ENCODE peak calls at places on chromosome 19, in six cellular contexts. A, O, W, Q, E and U are unnamed samples.

GRCh38 chr19:48480476-48481190 is 11.5 kb downstream of the CYTH2 start:
- DNase-seq in E (no peak), W (peak; percentile 48), A (peak; percentile 59), O (no peak), Q (no peak), U (peak; percentile 53)

GRCh38 chr19:38387550-38388309 is at the start of gene GGN:
- DNase-seq in O (peak; percentile 96), Q (peak; percentile 67), W (peak; percentile 98), E (peak; percentile 87), A (peak; percentile 74), U (peak; percentile 90)

GRCh38 chr19:33809960-33810359 is 13.3 kb downstream of the KCTD15 start:
- DNase-seq in Q (no peak), A (no peak), W (no peak), E (no peak), O (peak; percentile 56), U (peak; percentile 56)

GRCh38 chr19:8334458-8335342 is 8.4 kb downstream of the KANK3 start:
- DNase-seq in E (peak; percentile 92), W (peak; percentile 78), O (no peak), Q (no peak), A (no peak), U (no peak)

GRCh38 chr19:5407356-5407755 is 47.9 kb upstream of the ZNRF4 start:
- DNase-seq in O (no peak), A (no peak), Q (no peak), E (peak; percentile 19), W (peak; percentile 59), U (no peak)

GRCh38 chr19:7625763-7626372 is 3.5 kb downstream of the XAB2 start:
- DNase-seq in O (no peak), Q (no peak), A (no peak), E (no peak), W (no peak), U (no peak)

GRCh38 chr19:51689751-51690358 is 3.3 kb upstream of the SPACA6 start:
- DNase-seq in W (peak; percentile 45), Q (no peak), O (peak; percentile 89), A (no peak), E (no peak), U (no peak)

GRCh38 chr19:37692956-37693660 is 26.5 kb downstream of the ZNF607 start:
- DNase-seq in O (no peak), A (no peak), Q (no peak), E (no peak), W (no peak), U (no peak)

GRCh38 chr19:55679343-55680257 is 4.6 kb downstream of the EPN1 start:
- DNase-seq in E (peak; percentile 64), Q (no peak), W (no peak), O (peak; percentile 70), A (no peak), U (no peak)

GRCh38 chr19:11538232-11539036 is at the start of gene CNN1:
- DNase-seq in O (peak; percentile 88), A (no peak), Q (no peak), W (peak; percentile 41), E (no peak), U (peak; percentile 96)

GRCh38 chr19:43469160-43469480 is 3.7 kb upstream of the LYPD3 start:
- DNase-seq in E (no peak), A (peak; percentile 24), O (peak; percentile 2), W (no peak), Q (no peak), U (no peak)

GRCh38 chr19:33864311-33864850 is 67.7 kb downstream of the KCTD15 start:
- DNase-seq in A (no peak), W (no peak), Q (no peak), O (no peak), E (peak; percentile 3), U (no peak)

GRCh38 chr19:19643158-19644053 is at the start of gene GMIP:
- DNase-seq in A (peak; percentile 90), O (peak; percentile 91), E (peak; percentile 59), Q (peak; percentile 16), W (peak; percentile 66), U (peak; percentile 84)

GRCh38 chr19:35897706-35898451 is 2.5 kb downstream of the NFKBID start:
- DNase-seq in A (no peak), Q (no peak), E (no peak), O (peak; percentile 72), W (no peak), U (no peak)

GRCh38 chr19:15107056-15108010 is at the start of gene SYDE1:
- DNase-seq in Q (no peak), A (no peak), O (peak; percentile 89), W (peak; percentile 76), E (peak; percentile 35), U (no peak)

GRCh38 chr19:38319421-38320258 is at the start of gene KCNK6:
- DNase-seq in A (peak; percentile 40), W (no peak), E (peak; percentile 71), O (no peak), Q (no peak), U (peak; percentile 72)

GRCh38 chr19:726993-727956 is 18.5 kb downstream of the PALM start:
- DNase-seq in O (peak; percentile 79), Q (no peak), E (no peak), W (no peak), A (no peak), U (no peak)

GRCh38 chr19:16402076-16402475 is 69.7 kb downstream of the EPS15L1 start:
- DNase-seq in E (no peak), O (peak; percentile 31), A (no peak), W (no peak), Q (no peak), U (no peak)

GRCh38 chr19:32318884-32319520 is 26.4 kb upstream of the ZNF507 start:
- DNase-seq in A (no peak), W (peak; percentile 44), O (no peak), Q (no peak), E (no peak), U (no peak)

GRCh38 chr19:55220525-55220924 is 8.0 kb downstream of the TMEM86B start:
- DNase-seq in Q (no peak), W (no peak), E (no peak), A (no peak), O (no peak), U (no peak)

GRCh38 chr19:45692187-45693111 is at the start of gene QPCTL:
- DNase-seq in A (peak; percentile 97), Q (peak; percentile 96), E (peak; percentile 100), O (peak; percentile 99), W (peak; percentile 100), U (peak; percentile 99)

GRCh38 chr19:18282021-18282787 is 782 bp upstream of the JUND start:
- DNase-seq in A (no peak), W (no peak), Q (no peak), O (peak; percentile 91), E (no peak), U (peak; percentile 85)

GRCh38 chr19:14059652-14060155 is 2.2 kb downstream of the PALM3 start:
- DNase-seq in A (no peak), O (no peak), E (no peak), Q (no peak), W (no peak), U (no peak)

GRCh38 chr19:43438291-43439162 is 23.8 kb downstream of the TEX101 start:
- DNase-seq in W (peak; percentile 92), Q (no peak), A (no peak), O (peak; percentile 86), E (peak; percentile 46), U (no peak)

GRCh38 chr19:11191273-11191755 is 6.0 kb downstream of the KANK2 start:
- DNase-seq in O (peak; percentile 91), W (peak; percentile 53), Q (peak; percentile 68), A (no peak), E (peak; percentile 5), U (peak; percentile 81)

GRCh38 chr19:40807147-40808020 is 8.4 kb downstream of the EGLN2 start:
- DNase-seq in A (peak; percentile 22), E (no peak), Q (no peak), O (no peak), W (no peak), U (no peak)

GRCh38 chr19:39941615-39942507 is 7.4 kb upstream of the FCGBP start:
- DNase-seq in A (peak; percentile 59), Q (no peak), E (peak; percentile 55), W (peak; percentile 94), O (no peak), U (peak; percentile 33)

GRCh38 chr19:47417746-47418594 is 1.4 kb downstream of the MEIS3 start:
- DNase-seq in Q (no peak), E (no peak), O (peak; percentile 65), A (no peak), W (no peak), U (no peak)
- H3K4me3 ChIP-seq in Q (peak overlapping the region; percentile 35), E (no peak overlapping the region), O (no peak overlapping the region), A (no peak overlapping the region), W (peak overlapping the region; percentile 52), U (no peak overlapping the region)

GRCh38 chr19:9862897-9863296 is 27.8 kb downstream of the PIN1 start:
- DNase-seq in E (no peak), O (no peak), W (no peak), Q (no peak), A (no peak), U (no peak)
- H3K4me1 ChIP-seq in E (no peaks in the 10 kb centered on the region), O (no peaks in the 10 kb centered on the region), W (peaks cover 22% of the 10 kb centered on the region), Q (no peaks in the 10 kb centered on the region), A (peaks cover 93% of the 10 kb centered on the region), U (no peaks in the 10 kb centered on the region)

GRCh38 chr19:49486710-49487276 is 615 bp upstream of the RPL13A start:
- DNase-seq in Q (no peak), W (no peak), E (no peak), A (no peak), O (no peak), U (peak; percentile 75)

GRCh38 chr19:49488046-49488862 is 846 bp downstream of the RPL13A start:
- DNase-seq in W (no peak), E (no peak), Q (no peak), O (no peak), A (no peak), U (no peak)

GRCh38 chr19:49488863-49489537 is 1.6 kb downstream of the RPL13A start:
- DNase-seq in E (no peak), O (no peak), A (no peak), Q (no peak), W (no peak), U (no peak)

GRCh38 chr19:49487277-49488045 is at the start of gene RPL13A:
- DNase-seq in W (peak; percentile 99), E (peak; percentile 98), A (peak; percentile 99), O (peak; percentile 100), Q (peak; percentile 99), U (peak; percentile 100)

GRCh38 chr19:49486232-49486631 is 1.2 kb upstream of the RPL13A start:
- DNase-seq in A (no peak), W (no peak), O (no peak), E (no peak), Q (no peak), U (no peak)
- H3K4me3 ChIP-seq in A (no peak overlapping the region), W (no peak overlapping the region), O (no peak overlapping the region), E (no peak overlapping the region), Q (no peak overlapping the region), U (no peak overlapping the region)

DNA sequence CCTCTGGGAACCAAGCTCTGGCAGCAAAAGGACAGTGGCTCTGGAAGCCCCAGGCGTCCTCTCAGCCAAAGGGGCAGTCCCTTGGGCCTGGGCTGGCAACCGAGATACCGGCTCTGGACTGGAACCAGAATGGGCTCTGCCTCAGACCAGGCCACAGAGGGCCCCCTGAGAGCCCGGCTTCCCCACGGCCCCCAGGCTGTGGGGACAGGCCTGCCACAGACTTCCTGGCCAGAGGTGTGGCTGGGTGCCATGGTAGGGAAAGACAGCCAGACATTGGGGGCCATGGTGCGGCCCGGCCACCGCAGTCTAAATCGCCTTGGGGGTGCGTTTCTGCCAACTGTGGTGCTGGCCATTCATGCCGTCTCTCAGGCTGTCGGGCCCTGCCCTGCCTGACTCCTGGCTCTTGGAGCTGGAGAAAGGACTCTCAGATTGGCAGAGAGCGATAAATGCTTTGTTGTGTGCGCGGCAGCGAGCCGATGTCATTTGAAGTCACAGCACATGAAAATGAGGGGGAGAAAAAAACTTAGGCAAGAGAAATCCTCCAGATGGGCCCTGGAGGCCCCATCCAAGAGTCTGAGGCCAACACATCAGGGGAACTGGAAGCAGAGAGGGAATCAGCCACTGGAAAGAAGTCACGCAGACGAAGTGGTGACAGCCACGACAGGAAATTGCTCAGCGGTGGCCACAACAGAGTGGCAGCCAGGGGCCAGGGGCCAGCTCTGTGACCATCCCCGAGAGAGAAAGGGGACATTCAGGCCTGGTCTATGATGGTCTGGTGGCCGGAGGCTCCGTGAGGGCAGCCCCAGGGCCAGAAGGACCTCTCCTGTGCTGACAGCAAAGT is 26.5 kb downstream of the SH3GL1 start:
- DNase-seq in E (no peak), A (no peak), O (no peak), Q (no peak), W (no peak), U (peak; percentile 91)
- H3K4me1 ChIP-seq in E (peaks cover 80% of the 10 kb centered on the region), A (peaks cover 52% of the 10 kb centered on the region), O (peaks cover 50% of the 10 kb centered on the region), Q (peaks cover 100% of the 10 kb centered on the region), W (peaks cover 43% of the 10 kb centered on the region), U (peaks cover 94% of the 10 kb centered on the region)